ENCODE peak calls at places on chromosome 21, in seven cellular contexts. A, X, F, M, N, D and C are unnamed samples. For H3K27me3 and H3K36me3, the result is how much of the 10 kb centered on the place peaks cover.

GRCh38 chr21:38170283-38170682 is 86.5 kb upstream of the KCNJ15 start:
- DNase-seq in D (no peak), A (no peak), N (peak), X (no peak), F (no peak), M (no peak), C (no peak)

GRCh38 chr21:20315044-20315443 is 683.2 kb upstream of the NCAM2 start:
- DNase-seq in M (no peak), A (no peak), X (no peak), F (no peak), N (no peak), D (no peak), C (no peak)

GRCh38 chr21:28791595-28792282 is 200.9 kb downstream of the LTN1 start:
- DNase-seq in F (no peak), N (no peak), X (no peak), A (no peak), M (no peak), D (no peak), C (no peak)

GRCh38 chr21:22438428-22439086 is 1440.3 kb downstream of the NCAM2 start:
- DNase-seq in F (no peak), D (no peak), M (no peak), X (no peak), N (no peak), A (no peak), C (no peak)

GRCh38 chr21:15222711-15223110 is 157.9 kb upstream of the NRIP1 start:
- DNase-seq in F (no peak), X (no peak), N (no peak), M (no peak), D (no peak), A (no peak), C (no peak)

GRCh38 chr21:14916676-14917141 is 148.1 kb downstream of the NRIP1 start:
- DNase-seq in X (no peak), M (no peak), F (no peak), D (no peak), A (no peak), N (no peak), C (no peak)

GRCh38 chr21:39686636-39687035 is 58.3 kb upstream of the IGSF5 start:
- DNase-seq in X (no peak), F (no peak), N (no peak), D (no peak), A (no peak), M (no peak), C (no peak)

GRCh38 chr21:39502631-39503030 is 50.9 kb downstream of the SH3BGR start:
- DNase-seq in N (no peak), X (no peak), M (no peak), F (no peak), D (no peak), A (no peak), C (no peak)

GRCh38 chr21:27275294-27275927 is 308.5 kb upstream of the ADAMTS5 start:
- DNase-seq in M (no peak), A (no peak), D (no peak), F (no peak), X (no peak), N (no peak), C (no peak)

GRCh38 chr21:15159382-15160020 is 94.7 kb upstream of the NRIP1 start:
- DNase-seq in M (no peak), F (no peak), A (no peak), D (no peak), N (no peak), X (no peak), C (no peak)

GRCh38 chr21:22374218-22374969 is 1376.2 kb downstream of the NCAM2 start:
- DNase-seq in F (no peak), A (no peak), N (no peak), M (no peak), D (no peak), X (no peak), C (peak)

GRCh38 chr21:38925923-38926322 is 120.2 kb downstream of the ETS2 start:
- DNase-seq in X (no peak), N (no peak), M (no peak), D (peak), F (peak), A (no peak), C (no peak)

GRCh38 chr21:31173881-31174555 is 135.7 kb upstream of the KRTAP19-8 start:
- DNase-seq in F (no peak), M (no peak), X (no peak), D (peak), N (peak), A (no peak), C (no peak)

GRCh38 chr21:17051054-17051453 is 461.8 kb upstream of the CXADR start:
- DNase-seq in X (no peak), N (no peak), D (no peak), M (no peak), F (no peak), A (no peak), C (no peak)

GRCh38 chr21:43976661-43977060 is 35.4 kb upstream of the TRAPPC10 start:
- DNase-seq in M (no peak), F (no peak), X (no peak), D (no peak), N (no peak), A (no peak), C (no peak)

GRCh38 chr21:29238967-29239289 is 59.8 kb upstream of the BACH1 start:
- DNase-seq in A (no peak), N (no peak), F (no peak), D (no peak), M (no peak), X (no peak), C (no peak)

GRCh38 chr21:31299291-31300147 is 44.5 kb downstream of the TIAM1 start:
- DNase-seq in F (no peak), X (no peak), N (no peak), M (no peak), A (peak), D (no peak), C (no peak)

GRCh38 chr21:38768385-38769071 is 37.2 kb upstream of the ETS2 start:
- DNase-seq in F (no peak), A (no peak), D (no peak), N (no peak), X (no peak), M (peak), C (no peak)

GRCh38 chr21:39866093-39866492 is 1.1 kb upstream of the PCP4 start:
- DNase-seq in D (no peak), M (no peak), N (no peak), F (no peak), A (no peak), X (no peak), C (no peak)

GRCh38 chr21:43792406-43792805 is 3.0 kb downstream of the RRP1 start:
- DNase-seq in F (no peak), A (no peak), X (no peak), N (no peak), M (no peak), D (no peak), C (no peak)

GRCh38 chr21:19855522-19855921 is 1142.7 kb upstream of the NCAM2 start:
- DNase-seq in F (no peak), D (peak), A (no peak), X (peak), M (no peak), N (no peak), C (peak)

GRCh38 chr21:14862794-14863720 is 201.7 kb downstream of the NRIP1 start:
- DNase-seq in M (no peak), F (no peak), X (no peak), D (no peak), A (peak), N (no peak), C (no peak)

GRCh38 chr21:19648376-19648775 is 1244.8 kb upstream of the TMPRSS15 start:
- DNase-seq in D (no peak), F (no peak), M (no peak), X (no peak), A (no peak), N (no peak), C (no peak)

GRCh38 chr21:38661296-38662223 is 144.2 kb upstream of the ETS2 start:
- DNase-seq in X (peak), M (no peak), F (no peak), D (peak), N (peak), A (no peak), C (peak)

GRCh38 chr21:41429305-41429704 is 3.3 kb downstream of the MX1 start:
- DNase-seq in N (no peak), F (no peak), A (no peak), M (no peak), D (no peak), X (no peak), C (no peak)
- H3K27me3 ChIP-seq in N (under half), F (under half), A (under half), M (under half), D (under half), X (under half), C (under half)

DNA sequence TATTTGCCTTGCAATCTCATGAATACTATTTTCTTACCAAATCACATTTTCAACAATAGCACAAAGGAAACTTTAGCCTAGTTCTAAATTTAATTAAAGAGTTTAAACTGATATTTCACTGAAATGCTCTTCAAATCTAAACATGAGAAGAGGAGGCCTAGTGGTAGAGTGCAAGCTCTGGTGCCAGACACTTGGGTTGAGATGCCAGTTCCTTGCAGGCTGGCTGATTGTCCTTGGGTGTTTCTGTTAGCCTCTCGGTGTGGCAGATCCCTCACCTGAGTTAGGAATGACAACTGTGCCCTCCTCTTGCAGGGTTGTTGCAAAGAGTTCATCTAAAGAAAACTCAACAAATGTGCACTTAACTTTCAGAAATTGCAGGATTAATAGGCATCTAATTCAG is 12.5 kb downstream of the ZBTB21 start:
- DNase-seq in X (no peak), N (no peak), F (no peak), D (no peak), M (no peak), A (no peak), C (no peak)
- H3K36me3 ChIP-seq in X (under half), N (under half), F (under half), D (under half), M (under half), A (under half), C (under half)

GRCh38 chr21:32514275-32515055 is 70.9 kb downstream of the TCP10L start:
- DNase-seq in D (no peak), F (peak), M (no peak), X (no peak), A (no peak), N (no peak), C (no peak)
- H3K27me3 ChIP-seq in D (under half), F (under half), M (under half), X (under half), A (under half), N (under half), C (under half)

DNA sequence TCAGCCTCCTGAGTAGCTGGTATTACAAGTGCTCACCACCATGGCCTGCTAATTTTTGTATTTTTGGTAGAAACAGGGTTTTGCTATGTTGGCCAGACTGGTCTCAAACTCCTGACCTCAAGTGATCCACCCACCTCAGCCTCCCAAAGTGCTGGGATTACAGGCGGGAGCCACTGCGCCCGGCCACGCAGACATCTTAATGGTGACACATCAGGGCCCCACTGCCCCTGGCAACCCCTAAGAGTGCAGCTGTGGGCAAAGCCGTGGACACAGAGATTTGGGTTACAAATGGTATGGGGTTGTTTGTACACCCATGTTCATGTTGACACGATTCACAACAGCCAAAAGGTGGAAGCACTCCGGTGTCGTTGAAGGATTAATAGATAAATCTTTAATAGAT is 29.8 kb downstream of the IFNGR2 start:
- DNase-seq in D (no peak), M (no peak), A (no peak), N (no peak), F (no peak), X (no peak), C (no peak)
- H3K36me3 ChIP-seq in D (under half), M (under half), A (half or more), N (half or more), F (half or more), X (half or more), C (under half)

DNA sequence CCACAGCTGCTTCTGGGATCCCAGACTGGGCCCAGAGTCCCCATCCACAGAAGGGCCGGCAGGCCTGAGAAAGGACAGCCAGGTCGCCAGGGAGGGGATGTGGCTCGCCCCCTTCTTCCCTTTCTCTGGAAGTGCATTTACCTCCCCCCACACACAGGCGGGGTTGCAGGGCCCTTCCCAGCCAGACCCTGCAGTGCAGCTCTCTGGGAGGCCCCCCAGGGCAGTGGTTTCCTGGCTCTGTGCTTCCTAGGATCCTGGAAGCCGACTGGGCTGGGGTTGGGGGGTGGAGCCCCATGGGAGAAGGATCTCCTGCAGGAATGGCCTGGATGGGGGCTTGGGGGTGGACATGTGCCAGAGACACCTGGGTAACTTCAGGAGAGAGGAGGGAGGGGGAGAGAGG is 4.2 kb upstream of the COL6A1 start:
- DNase-seq in M (no peak), A (no peak), N (no peak), F (peak), X (peak), D (peak), C (peak)
- H3K27me3 ChIP-seq in M (under half), A (half or more), N (under half), F (under half), X (under half), D (under half), C (half or more)

GRCh38 chr21:45555251-45555556 is 13.0 kb upstream of the SLC19A1 start:
- DNase-seq in F (no peak), D (no peak), N (no peak), A (no peak), X (no peak), M (no peak), C (no peak)

GRCh38 chr21:45556302-45556644 is 14.0 kb upstream of the SLC19A1 start:
- DNase-seq in X (no peak), A (no peak), N (no peak), D (no peak), M (no peak), F (no peak), C (no peak)

GRCh38 chr21:45554477-45555175 is 12.4 kb upstream of the SLC19A1 start:
- DNase-seq in D (peak), F (peak), N (peak), M (peak), X (peak), A (peak), C (peak)

GRCh38 chr21:45556645-45557601 is 14.7 kb upstream of the SLC19A1 start:
- DNase-seq in M (no peak), N (peak), X (peak), F (peak), D (no peak), A (no peak), C (peak)

GRCh38 chr21:45555557-45556301 is 13.5 kb upstream of the SLC19A1 start:
- DNase-seq in D (peak), N (peak), A (peak), M (peak), X (peak), F (peak), C (peak)
- H3K36me3 ChIP-seq in D (under half), N (under half), A (under half), M (under half), X (under half), F (under half), C (under half)

GRCh38 chr21:35099310-35099709 is 50.2 kb upstream of the RUNX1 start:
- DNase-seq in M (no peak), F (no peak), N (no peak), D (no peak), A (no peak), X (no peak), C (no peak)
- H3K27me3 ChIP-seq in M (under half), F (under half), N (under half), D (under half), A (under half), X (under half), C (under half)

GRCh38 chr21:36732761-36733160 is 33.8 kb downstream of the SIM2 start:
- DNase-seq in N (no peak), M (no peak), F (no peak), X (no peak), D (no peak), A (no peak), C (peak)
- H3K36me3 ChIP-seq in N (under half), M (under half), F (under half), X (under half), D (under half), A (under half), C (under half)

GRCh38 chr21:18164933-18165332 is 79.7 kb upstream of the CHODL start:
- DNase-seq in D (no peak), M (no peak), F (no peak), X (no peak), A (no peak), N (no peak), C (no peak)

GRCh38 chr21:18170221-18170620 is 74.4 kb upstream of the CHODL start:
- DNase-seq in F (no peak), N (no peak), D (no peak), X (no peak), M (no peak), A (no peak), C (no peak)

GRCh38 chr21:18174370-18174769 is 70.3 kb upstream of the CHODL start:
- DNase-seq in N (no peak), X (no peak), A (no peak), M (no peak), F (no peak), D (no peak), C (no peak)

GRCh38 chr21:18168108-18168507 is 76.5 kb upstream of the CHODL start:
- DNase-seq in N (no peak), F (no peak), M (no peak), A (no peak), X (no peak), D (no peak), C (no peak)

DNA sequence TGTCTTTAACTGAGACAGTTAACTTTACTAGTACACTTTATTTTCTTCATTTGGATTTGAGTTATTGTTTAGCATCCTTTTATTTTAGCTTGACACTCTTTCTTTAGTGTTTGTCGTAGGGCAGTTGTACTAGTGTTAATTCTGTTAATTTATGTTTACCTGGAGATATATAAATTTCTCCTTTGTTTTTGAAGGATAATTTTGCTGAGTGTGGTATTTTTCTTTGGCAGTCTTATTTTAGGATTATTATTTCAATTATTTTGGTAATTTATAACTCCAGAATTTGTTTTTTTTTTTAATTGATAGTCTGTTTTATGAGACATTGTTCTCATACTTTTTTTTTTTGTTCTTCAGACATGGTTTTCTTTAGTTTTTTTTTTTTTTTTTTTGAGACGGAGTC is 73.8 kb upstream of the CHODL start:
- DNase-seq in D (no peak), F (no peak), A (no peak), N (no peak), X (no peak), M (no peak), C (no peak)
- H3K27me3 ChIP-seq in D (under half), F (under half), A (under half), N (under half), X (under half), M (under half), C (under half)